ENCODE peak calls at places on chromosomes 13 and 19, in six cellular contexts. W is heart right ventricle, C is epithelial cell of esophagus, P is psoas muscle, T is esophagus muscularis mucosa, M is astrocyte of the spinal cord. U is an unnamed sample.

GRCh38 chr19:18809149-18809978 is 18.3 kb upstream of the COMP start:
- DNase-seq in W (peak), C (peak), P (peak), T (no peak), M (peak), U (no peak)

GRCh38 chr13:23749288-23749880 is 139.8 kb downstream of the MIPEP start:
- DNase-seq in W (no peak), C (no peak), P (no peak), T (no peak), M (no peak), U (no peak)

GRCh38 chr19:46371371-46371901 is 24.5 kb downstream of the PPP5C start:
- DNase-seq in W (no peak), C (peak), P (no peak), T (no peak), M (no peak), U (no peak)

GRCh38 chr19:48319647-48320537 is 5.5 kb upstream of the EMP3 start:
- DNase-seq in W (peak), C (peak), P (peak), T (no peak), M (peak), U (peak)

GRCh38 chr13:48486362-48486761 is 46.5 kb downstream of the RCBTB2 start:
- DNase-seq in W (no peak), C (no peak), P (no peak), T (no peak), M (no peak), U (no peak)

GRCh38 chr13:58858870-58859371 is 1227.4 kb downstream of the PCDH17 start:
- DNase-seq in W (no peak), C (no peak), P (no peak), T (no peak), M (no peak), U (no peak)

GRCh38 chr13:42859760-42860159 is 78.4 kb downstream of the FAM216B start:
- DNase-seq in W (no peak), C (no peak), P (no peak), T (no peak), M (no peak), U (no peak)

GRCh38 chr19:38551450-38551813 is 66.3 kb downstream of the MAP4K1 start:
- DNase-seq in W (no peak), C (no peak), P (peak), T (no peak), M (no peak), U (no peak)

GRCh38 chr19:47561440-47562045 is 11.4 kb downstream of the ZNF541 start:
- DNase-seq in W (no peak), C (no peak), P (no peak), T (no peak), M (no peak), U (no peak)

GRCh38 chr13:111245781-111246384 is 74.6 kb upstream of the TEX29 start:
- DNase-seq in W (no peak), C (no peak), P (no peak), T (peak), M (peak), U (no peak)

GRCh38 chr13:87333599-87333998 is 337.6 kb upstream of the SLITRK5 start:
- DNase-seq in W (no peak), C (no peak), P (no peak), T (no peak), M (no peak), U (no peak)

GRCh38 chr19:21022996-21023395 is 2.5 kb downstream of the ZNF430 start:
- DNase-seq in W (no peak), C (peak), P (no peak), T (no peak), M (peak), U (no peak)

GRCh38 chr13:95296326-95296939 is 4.8 kb downstream of the ABCC4 start:
- DNase-seq in W (peak), C (peak), P (peak), T (no peak), M (no peak), U (peak)

GRCh38 chr13:56352901-56353300 is 787.8 kb upstream of the PRR20A start:
- DNase-seq in W (no peak), C (peak), P (no peak), T (no peak), M (no peak), U (no peak)

GRCh38 chr13:102687520-102687919 is 7.3 kb downstream of the METTL21C start:
- DNase-seq in W (no peak), C (peak), P (no peak), T (peak), M (no peak), U (no peak)

GRCh38 chr19:10554760-10555612 is 10.8 kb downstream of the KRI1 start:
- DNase-seq in W (no peak), C (peak), P (peak), T (no peak), M (no peak), U (no peak)

GRCh38 chr19:31049431-31049830 is 299.8 kb downstream of the TSHZ3 start:
- DNase-seq in W (no peak), C (no peak), P (no peak), T (no peak), M (no peak), U (no peak)

GRCh38 chr13:45325806-45326205 is 15.2 kb downstream of the TPT1 start:
- DNase-seq in W (peak), C (peak), P (peak), T (no peak), M (peak), U (no peak)

GRCh38 chr13:40152145-40152544 is 496.7 kb downstream of the COG6 start:
- DNase-seq in W (no peak), C (peak), P (no peak), T (no peak), M (peak), U (no peak)

GRCh38 chr19:34173145-34173956 is 1.0 kb downstream of the LSM14A start:
- DNase-seq in W (no peak), C (peak), P (peak), T (peak), M (no peak), U (no peak)
- TF ChIP-seq CTCF in W (no peak), C (peak), P (no peak), T (no peak), M (no peak), U (no peak)

GRCh38 chr13:114012921-114013320 is 39.0 kb upstream of the C13orf46 start:
- DNase-seq in W (no peak), C (no peak), P (no peak), T (no peak), M (no peak), U (no peak)
- TF ChIP-seq CTCF in W (no peak), C (no peak), P (no peak), T (no peak), M (no peak), U (no peak)

GRCh38 chr19:518292-519231 is 11.3 kb downstream of the TPGS1 start:
- DNase-seq in W (no peak), C (peak), P (peak), T (no peak), M (no peak), U (no peak)
- TF ChIP-seq CTCF in W (no peak), C (peak), P (no peak), T (no peak), M (no peak), U (no peak)

GRCh38 chr19:1402411-1403070 is 1.2 kb upstream of the GAMT start:
- DNase-seq in W (no peak), C (peak), P (no peak), T (no peak), M (no peak), U (no peak)

GRCh38 chr19:1399745-1400144 is 1.6 kb downstream of the GAMT start:
- DNase-seq in W (no peak), C (no peak), P (no peak), T (no peak), M (no peak), U (no peak)

GRCh38 chr19:1401138-1401888 is at the start of gene GAMT:
- DNase-seq in W (peak), C (no peak), P (no peak), T (no peak), M (no peak), U (no peak)

GRCh38 chr19:1400281-1401137 is 833 bp downstream of the GAMT start:
- DNase-seq in W (peak), C (no peak), P (peak), T (no peak), M (no peak), U (no peak)

DNA sequence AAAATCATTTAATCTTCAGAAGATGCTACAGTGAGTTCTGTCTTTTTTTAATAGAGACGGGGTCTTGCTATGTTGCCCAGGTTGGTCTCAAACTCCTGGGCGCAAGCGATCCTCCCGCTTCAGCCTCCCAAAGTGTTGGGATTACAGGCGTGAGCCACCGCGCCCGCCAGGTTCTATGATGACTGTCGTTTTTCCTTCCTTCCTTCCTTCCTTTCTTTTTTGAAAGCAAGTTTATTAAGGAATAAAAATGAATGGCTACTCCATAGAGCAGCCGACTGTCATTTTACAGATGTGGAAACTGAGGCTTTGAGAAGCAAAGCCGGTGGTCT is 511 bp upstream of the GAMT start:
- DNase-seq in W (no peak), C (no peak), P (no peak), T (no peak), M (no peak), U (no peak)
- TF ChIP-seq CTCF in W (no peak), C (no peak), P (no peak), T (no peak), M (no peak), U (no peak)

GRCh38 chr13:49820591-49821215 is 28.2 kb upstream of the KPNA3 start:
- DNase-seq in W (no peak), C (no peak), P (no peak), T (no peak), M (no peak), U (no peak)

GRCh38 chr13:49821216-49821820 is 28.8 kb upstream of the KPNA3 start:
- DNase-seq in W (no peak), C (no peak), P (no peak), T (no peak), M (no peak), U (no peak)
- TF ChIP-seq CTCF in W (no peak), C (peak), P (no peak), T (no peak), M (no peak), U (no peak)

DNA sequence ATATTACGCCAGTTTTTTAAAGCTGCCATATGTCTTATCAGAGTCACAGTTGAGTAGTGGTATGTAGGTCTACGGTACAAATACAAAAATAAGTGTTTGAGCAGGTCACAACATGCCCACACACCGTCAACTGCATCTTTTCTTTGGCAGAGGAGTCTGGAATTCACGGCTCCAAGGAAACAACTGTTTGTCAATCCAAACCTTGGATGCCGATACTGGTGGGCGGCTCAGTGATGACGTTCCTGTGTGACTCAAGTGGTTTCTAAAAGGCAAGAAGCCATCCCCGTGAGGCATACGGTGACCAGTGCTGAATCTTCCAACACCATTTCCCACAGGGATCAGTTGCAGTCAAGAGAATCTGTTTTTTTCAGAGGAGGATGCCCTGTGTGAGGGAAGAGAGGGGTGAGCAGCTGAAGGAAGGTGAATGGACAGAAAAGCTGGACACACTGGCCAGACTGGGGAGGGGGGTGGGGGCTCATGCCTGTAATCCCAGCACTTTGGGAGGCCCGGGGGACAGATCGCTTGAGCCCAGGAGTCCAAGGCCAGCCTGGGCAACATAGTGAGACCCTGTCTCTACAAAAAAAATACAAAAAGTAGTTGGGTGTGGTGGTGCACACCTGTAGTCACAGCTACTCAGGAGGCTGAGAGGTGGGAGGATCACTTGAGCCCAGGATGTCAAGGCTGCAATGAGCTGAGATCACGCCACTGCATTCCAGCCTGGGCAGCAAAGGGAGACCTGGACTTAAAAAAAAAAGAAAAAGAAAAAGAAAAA is 22.8 kb upstream of the CEBPG start:
- DNase-seq in W (no peak), C (peak), P (peak), T (no peak), M (peak), U (no peak)
- TF ChIP-seq CTCF in W (no peak), C (no peak), P (no peak), T (no peak), M (no peak), U (no peak)

U was measured in dorsolateral prefrontal cortex.